ENCODE peak calls at places on chromosomes 7 and 10, in five cellular contexts. W is HepG2, C is GM12892, D is SK-N-SH, M is K562. X is an unnamed sample.
A peak's percentile ranks its signal among the peaks of the same experiment; 100 is the strongest.

GRCh38 chr7:19392246-19392645 is 247.0 kb upstream of the FERD3L start:
- DNase-seq in W (no peak), C (no peak), D (no peak), M (no peak), X (no peak)

GRCh38 chr10:123994417-123995081 is 98.8 kb downstream of the CHST15 start:
- DNase-seq in W (peak; percentile 56), C (peak; percentile 86), D (peak; percentile 96), M (peak; percentile 78), X (peak; percentile 90)

GRCh38 chr10:5480162-5480931 is 19.0 kb downstream of the CALML5 start:
- DNase-seq in W (no peak), C (no peak), D (no peak), M (peak; percentile 68), X (no peak)

GRCh38 chr7:38178695-38179344 is 775 bp downstream of the STARD3NL start:
- DNase-seq in W (no peak), C (peak; percentile 31), D (no peak), M (no peak), X (no peak)

GRCh38 chr10:125116652-125117310 is 43.6 kb downstream of the CTBP2 start:
- DNase-seq in W (no peak), C (no peak), D (no peak), M (no peak), X (no peak)

GRCh38 chr10:28872592-28873165 is 195.4 kb downstream of the BAMBI start:
- DNase-seq in W (peak; percentile 53), C (no peak), D (no peak), M (no peak), X (no peak)

GRCh38 chr10:2813277-2813676 is 254.1 kb upstream of the PFKP start:
- DNase-seq in W (no peak), C (no peak), D (no peak), M (no peak), X (no peak)

GRCh38 chr7:24978837-24979469 is 1.0 kb downstream of the OSBPL3 start:
- DNase-seq in W (no peak), C (no peak), D (no peak), M (no peak), X (no peak)

GRCh38 chr10:46528171-46528671 is 28.2 kb downstream of the GPRIN2 start:
- DNase-seq in W (no peak), C (no peak), D (peak; percentile 30), M (no peak), X (no peak)

GRCh38 chr7:214410-215212 is 22.2 kb downstream of the FAM20C start:
- DNase-seq in W (no peak), C (no peak), D (no peak), M (no peak), X (no peak)

GRCh38 chr10:59432207-59432900 is 70.0 kb upstream of the FAM13C start:
- DNase-seq in W (no peak), C (no peak), D (no peak), M (no peak), X (no peak)

GRCh38 chr7:44057181-44057848 is 8.1 kb downstream of the PGAM2 start:
- DNase-seq in W (no peak), C (no peak), D (no peak), M (no peak), X (no peak)

GRCh38 chr10:47370015-47370767 is 13.9 kb downstream of the ZNF488 start:
- DNase-seq in W (no peak), C (no peak), D (no peak), M (no peak), X (no peak)

GRCh38 chr10:77501152-77501845 is 136.3 kb downstream of the KCNMA1 start:
- DNase-seq in W (no peak), C (no peak), D (no peak), M (no peak), X (no peak)

GRCh38 chr7:39826166-39826565 is 123.9 kb upstream of the CDK13 start:
- DNase-seq in W (no peak), C (no peak), D (no peak), M (no peak), X (no peak)

GRCh38 chr7:66238712-66239466 is 33.8 kb downstream of the TPST1 start:
- DNase-seq in W (no peak), C (no peak), D (no peak), M (no peak), X (no peak)

GRCh38 chr10:131929122-131929845 is 28.5 kb downstream of the PPP2R2D start:
- DNase-seq in W (no peak), C (no peak), D (no peak), M (peak; percentile 18), X (no peak)

GRCh38 chr10:120478401-120478800 is 21.4 kb downstream of the PLPP4 start:
- DNase-seq in W (no peak), C (no peak), D (no peak), M (no peak), X (no peak)

GRCh38 chr10:86267286-86268195 is 99.1 kb downstream of the GRID1 start:
- DNase-seq in W (no peak), C (no peak), D (peak; percentile 16), M (no peak), X (no peak)

GRCh38 chr7:55557666-55558188 is 14.6 kb downstream of the VOPP1 start:
- DNase-seq in W (no peak), C (peak; percentile 63), D (no peak), M (peak; percentile 49), X (peak; percentile 53)

GRCh38 chr7:149310113-149310836 is 48.3 kb downstream of the ZNF783 start:
- DNase-seq in W (peak; percentile 53), C (no peak), D (peak; percentile 69), M (peak; percentile 75), X (peak; percentile 46)

GRCh38 chr7:121180436-121181063 is 148.2 kb upstream of the WNT16 start:
- DNase-seq in W (no peak), C (no peak), D (no peak), M (no peak), X (no peak)

GRCh38 chr10:126459878-126460481 is 71.7 kb upstream of the ADAM12 start:
- DNase-seq in W (peak; percentile 38), C (no peak), D (no peak), M (no peak), X (no peak)

DNA sequence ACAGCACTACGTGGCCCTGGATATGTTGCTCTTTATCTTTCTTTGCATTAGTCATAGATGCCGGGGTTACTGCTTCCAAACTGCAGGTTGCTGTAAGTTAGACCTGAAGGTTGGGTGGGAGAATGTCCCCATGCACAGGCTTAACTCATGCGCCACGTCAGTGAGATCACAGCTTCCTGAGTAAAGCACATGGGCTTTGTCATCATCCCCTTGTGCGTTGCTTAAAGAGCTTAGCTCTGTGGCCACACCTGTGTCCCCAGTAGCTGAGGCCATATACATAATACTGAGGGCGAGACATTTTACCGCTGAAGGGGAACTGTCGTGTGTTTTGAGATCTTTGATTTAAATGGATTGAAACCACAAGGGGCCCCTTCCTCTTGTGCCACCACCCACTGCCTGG is 45.8 kb upstream of the BTBD16 start:
- DNase-seq in W (no peak), C (no peak), D (no peak), M (no peak), X (no peak)
- TF ChIP-seq TAF1 in W (no peak), C (no peak), D (no peak), M (no peak), X (no peak)

GRCh38 chr10:34954142-34954541 is 136.0 kb downstream of the CUL2 start:
- DNase-seq in W (no peak), C (no peak), D (no peak), M (no peak), X (no peak)
- TF ChIP-seq POLR2AphosphoS5 in W (no peak), C (no peak), D (no peak), M (no peak), X (no peak)

GRCh38 chr10:109430844-109431243 is 492.5 kb downstream of the XPNPEP1 start:
- DNase-seq in W (no peak), C (no peak), D (no peak), M (no peak), X (no peak)
- TF ChIP-seq TAF1 in W (no peak), C (no peak), D (no peak), M (no peak), X (no peak)

DNA sequence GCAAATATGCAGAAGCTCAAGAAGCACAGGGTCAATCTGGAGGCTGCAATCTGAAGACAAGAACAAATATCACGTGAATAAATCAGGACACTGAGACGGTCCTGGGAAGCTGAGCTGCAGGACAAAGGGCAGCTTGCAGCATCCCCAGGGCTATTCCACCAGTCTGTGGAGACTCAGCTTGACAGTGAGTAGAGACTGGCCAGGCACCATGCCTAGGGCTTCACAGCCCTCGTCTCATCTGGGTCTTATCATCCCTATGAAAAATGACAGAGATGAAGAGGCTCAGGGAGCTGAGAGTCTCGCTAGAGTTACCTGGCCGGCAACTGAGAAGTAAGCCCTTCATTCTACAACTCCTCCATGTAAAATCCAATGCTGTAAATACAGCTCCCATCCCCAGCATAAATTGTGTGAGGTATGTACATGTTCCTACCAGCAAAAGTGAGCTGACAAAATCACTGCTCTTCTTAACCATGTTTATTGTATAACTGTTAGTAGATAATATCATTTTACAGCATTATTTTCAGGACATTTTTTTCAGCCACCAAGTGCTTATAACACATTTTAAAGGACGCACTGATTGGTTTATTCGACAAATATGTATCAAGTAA is 186.6 kb upstream of the IGFBP3 start:
- DNase-seq in W (no peak), C (no peak), D (peak; percentile 36), M (no peak), X (no peak)
- TF ChIP-seq POLR2AphosphoS5 in W (no peak), C (no peak), D (no peak), M (no peak), X (no peak)

DNA sequence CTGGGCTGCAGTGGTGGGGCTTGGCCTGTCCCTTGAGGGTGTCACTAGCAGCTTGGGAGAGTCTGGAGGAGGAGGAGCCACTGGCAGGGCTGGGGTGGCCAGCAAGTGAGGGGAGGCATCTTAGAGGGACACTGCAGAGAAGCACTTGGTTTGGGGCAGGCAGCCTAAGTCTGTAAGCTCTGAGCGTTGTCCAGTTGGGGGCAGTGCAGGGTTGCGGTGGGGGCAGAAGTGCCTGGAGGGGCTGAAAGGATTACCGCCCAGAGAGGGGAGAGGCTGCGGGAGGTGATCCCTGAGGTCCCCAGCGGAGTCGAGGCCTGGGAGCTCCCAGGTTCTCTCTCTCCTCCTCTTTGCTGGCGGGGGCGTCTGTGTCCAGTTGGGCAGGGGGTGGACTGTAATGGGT is 7.4 kb downstream of the ADCYAP1R1 start:
- DNase-seq in W (no peak), C (no peak), D (peak; percentile 52), M (no peak), X (no peak)
- TF ChIP-seq TAF1 in W (no peak), C (no peak), D (no peak), M (no peak), X (no peak)

X was measured in GM12891.